ENCODE peak calls at places on chromosomes 11 and 22, in four cellular contexts. One of them, this sample, is unnamed.
A peak's percentile ranks its signal among the peaks of the same experiment; 100 is the strongest.

GRCh38 chr11:82901165-82901938 is at the start of gene DDIAS:
- DNase-seq in SK-N-SH: peak; percentile 85
- DNase-seq in hepatocyte: peak; percentile 97
- DNase-seq in HCT116: peak; percentile 98
- DNase-seq in this sample: peak; percentile 100

GRCh38 chr11:123521001-123521400 is 90.9 kb downstream of the GRAMD1B start:
- DNase-seq in SK-N-SH: no peak
- DNase-seq in hepatocyte: no peak
- DNase-seq in HCT116: no peak
- DNase-seq in this sample: no peak

GRCh38 chr11:90171359-90171758 is 36.9 kb downstream of the NAALAD2 start:
- DNase-seq in SK-N-SH: no peak
- DNase-seq in hepatocyte: no peak
- DNase-seq in HCT116: no peak
- DNase-seq in this sample: no peak

GRCh38 chr11:100434821-100435641 is 252.1 kb upstream of the ARHGAP42 start:
- DNase-seq in hepatocyte: peak; percentile 20
- DNase-seq in SK-N-SH: no peak
- DNase-seq in HCT116: no peak
- DNase-seq in this sample: no peak

GRCh38 chr22:41934284-41935014 is 7.8 kb upstream of the TNFRSF13C start:
- DNase-seq in hepatocyte: no peak
- DNase-seq in HCT116: no peak
- DNase-seq in SK-N-SH: no peak
- DNase-seq in this sample: no peak

GRCh38 chr22:47304191-47304831 is 541.9 kb downstream of the TBC1D22A start:
- DNase-seq in HCT116: no peak
- DNase-seq in SK-N-SH: peak; percentile 4
- DNase-seq in hepatocyte: no peak
- DNase-seq in this sample: no peak

GRCh38 chr11:4464216-4465159 is 15.4 kb downstream of the OR52K2 start:
- DNase-seq in SK-N-SH: no peak
- DNase-seq in HCT116: peak; percentile 16
- DNase-seq in hepatocyte: peak; percentile 56
- DNase-seq in this sample: peak; percentile 17

GRCh38 chr11:88281317-88281712 is 56.2 kb downstream of the CTSC start:
- DNase-seq in HCT116: no peak
- DNase-seq in SK-N-SH: no peak
- DNase-seq in hepatocyte: no peak
- DNase-seq in this sample: no peak

GRCh38 chr11:61445535-61445934 is 15.6 kb downstream of the SDHAF2 start:
- DNase-seq in hepatocyte: no peak
- DNase-seq in HCT116: no peak
- DNase-seq in SK-N-SH: no peak
- DNase-seq in this sample: no peak

GRCh38 chr11:72779495-72780128 is 14.2 kb downstream of the STARD10 start:
- DNase-seq in HCT116: no peak
- DNase-seq in hepatocyte: no peak
- DNase-seq in SK-N-SH: no peak
- DNase-seq in this sample: no peak

GRCh38 chr11:6259638-6260019 is at the start of gene CCKBR:
- DNase-seq in hepatocyte: peak; percentile 64
- DNase-seq in SK-N-SH: peak; percentile 61
- DNase-seq in HCT116: no peak
- DNase-seq in this sample: peak; percentile 72

GRCh38 chr11:61555051-61555969 is 25.6 kb downstream of the SYT7 start:
- DNase-seq in hepatocyte: peak; percentile 60
- DNase-seq in HCT116: no peak
- DNase-seq in SK-N-SH: peak; percentile 90
- DNase-seq in this sample: peak; percentile 68

GRCh38 chr11:62791501-62792192 is at the start of gene TMEM223:
- DNase-seq in hepatocyte: peak; percentile 95
- DNase-seq in HCT116: peak; percentile 47
- DNase-seq in SK-N-SH: peak; percentile 96
- DNase-seq in this sample: peak; percentile 94

GRCh38 chr22:44802071-44802700 is 49.8 kb downstream of the ARHGAP8 start:
- DNase-seq in HCT116: no peak
- DNase-seq in hepatocyte: no peak
- DNase-seq in SK-N-SH: no peak
- DNase-seq in this sample: no peak

GRCh38 chr22:22802346-22802970 is 85.2 kb upstream of the IGLL5 start:
- DNase-seq in HCT116: no peak
- DNase-seq in hepatocyte: no peak
- DNase-seq in SK-N-SH: no peak
- DNase-seq in this sample: peak; percentile 35
- TF ChIP-seq CTCF in HCT116: peak; percentile 34
- TF ChIP-seq CTCF in hepatocyte: peak; percentile 11
- TF ChIP-seq CTCF in SK-N-SH: peak; percentile 42
- TF ChIP-seq CTCF in this sample: peak; percentile 71

DNA sequence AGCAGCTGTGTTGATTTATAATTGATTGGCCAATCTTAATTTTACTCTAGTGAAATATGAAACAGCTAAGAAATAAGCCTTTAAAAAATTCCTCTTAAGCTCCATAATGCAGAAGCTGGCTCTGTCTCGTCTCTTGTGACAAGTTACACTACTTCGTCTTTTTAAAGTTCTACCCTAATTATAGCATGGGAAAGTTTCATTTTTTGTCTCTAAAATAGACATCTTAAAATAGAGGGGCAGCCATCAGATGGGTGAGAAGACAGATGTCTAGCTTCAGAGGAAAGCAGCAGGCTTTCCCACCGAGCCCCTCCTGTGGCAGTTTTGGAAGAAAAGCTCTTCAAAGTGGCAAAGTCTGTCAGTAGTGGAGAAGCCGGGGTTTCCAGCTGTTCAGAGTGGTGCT is 39.5 kb downstream of the XRRA1 start:
- DNase-seq in hepatocyte: no peak
- DNase-seq in HCT116: no peak
- DNase-seq in SK-N-SH: no peak
- DNase-seq in this sample: no peak
- H3K4me2 ChIP-seq in hepatocyte: no peak overlapping the region
- H3K4me2 ChIP-seq in HCT116: no peak overlapping the region
- H3K4me2 ChIP-seq in SK-N-SH: no peak overlapping the region
- H3K4me2 ChIP-seq in this sample: no peak overlapping the region

GRCh38 chr22:27877501-27877900 is 41.6 kb downstream of the PITPNB start:
- DNase-seq in hepatocyte: no peak
- DNase-seq in SK-N-SH: no peak
- DNase-seq in HCT116: no peak
- DNase-seq in this sample: no peak
- H3K79me2 ChIP-seq in hepatocyte: peaks cover 50% of the 10 kb centered on the region
- H3K79me2 ChIP-seq in SK-N-SH: peaks cover 75% of the 10 kb centered on the region
- H3K79me2 ChIP-seq in HCT116: peaks cover 76% of the 10 kb centered on the region
- H3K79me2 ChIP-seq in this sample: peaks cover 45% of the 10 kb centered on the region

GRCh38 chr22:50271011-50271394 is 823 bp upstream of the MAPK11 start:
- DNase-seq in HCT116: no peak
- DNase-seq in SK-N-SH: no peak
- DNase-seq in hepatocyte: no peak
- DNase-seq in this sample: no peak

GRCh38 chr22:50269573-50270301 is 443 bp downstream of the MAPK11 start:
- DNase-seq in HCT116: no peak
- DNase-seq in SK-N-SH: peak; percentile 90
- DNase-seq in hepatocyte: peak; percentile 53
- DNase-seq in this sample: no peak

GRCh38 chr22:50272103-50272782 is 2.1 kb upstream of the MAPK11 start:
- DNase-seq in hepatocyte: no peak
- DNase-seq in HCT116: no peak
- DNase-seq in SK-N-SH: peak; percentile 48
- DNase-seq in this sample: no peak

GRCh38 chr22:50270302-50271010 is at the start of gene MAPK11:
- DNase-seq in HCT116: no peak
- DNase-seq in hepatocyte: peak; percentile 87
- DNase-seq in SK-N-SH: peak; percentile 85
- DNase-seq in this sample: peak; percentile 92

GRCh38 chr22:50271519-50271970 is 1.4 kb upstream of the MAPK11 start:
- DNase-seq in SK-N-SH: peak; percentile 93
- DNase-seq in HCT116: no peak
- DNase-seq in hepatocyte: peak; percentile 84
- DNase-seq in this sample: peak; percentile 69
- TF ChIP-seq CTCF in SK-N-SH: peak; percentile 27
- TF ChIP-seq CTCF in HCT116: peak; percentile 13
- TF ChIP-seq CTCF in hepatocyte: peak; percentile 31
- TF ChIP-seq CTCF in this sample: no peak

GRCh38 chr11:105466582-105467228 is 143.2 kb upstream of the GRIA4 start:
- DNase-seq in hepatocyte: peak; percentile 9
- DNase-seq in HCT116: peak; percentile 16
- DNase-seq in SK-N-SH: no peak
- DNase-seq in this sample: no peak

GRCh38 chr11:105469931-105470330 is 139.9 kb upstream of the GRIA4 start:
- DNase-seq in SK-N-SH: no peak
- DNase-seq in hepatocyte: no peak
- DNase-seq in HCT116: no peak
- DNase-seq in this sample: peak; percentile 14

GRCh38 chr11:105468154-105468553 is 141.7 kb upstream of the GRIA4 start:
- DNase-seq in HCT116: no peak
- DNase-seq in hepatocyte: no peak
- DNase-seq in SK-N-SH: no peak
- DNase-seq in this sample: no peak
- H3K4me2 ChIP-seq in HCT116: no peak overlapping the region
- H3K4me2 ChIP-seq in hepatocyte: no peak overlapping the region
- H3K4me2 ChIP-seq in SK-N-SH: no peak overlapping the region
- H3K4me2 ChIP-seq in this sample: no peak overlapping the region

GRCh38 chr11:11983427-11983826 is 25.0 kb downstream of the DKK3 start:
- DNase-seq in HCT116: no peak
- DNase-seq in hepatocyte: no peak
- DNase-seq in SK-N-SH: no peak
- DNase-seq in this sample: no peak
- H3K79me2 ChIP-seq in HCT116: no peaks in the 10 kb centered on the region
- H3K79me2 ChIP-seq in hepatocyte: no peaks in the 10 kb centered on the region
- H3K79me2 ChIP-seq in SK-N-SH: peaks cover 71% of the 10 kb centered on the region
- H3K79me2 ChIP-seq in this sample: no peaks in the 10 kb centered on the region

DNA sequence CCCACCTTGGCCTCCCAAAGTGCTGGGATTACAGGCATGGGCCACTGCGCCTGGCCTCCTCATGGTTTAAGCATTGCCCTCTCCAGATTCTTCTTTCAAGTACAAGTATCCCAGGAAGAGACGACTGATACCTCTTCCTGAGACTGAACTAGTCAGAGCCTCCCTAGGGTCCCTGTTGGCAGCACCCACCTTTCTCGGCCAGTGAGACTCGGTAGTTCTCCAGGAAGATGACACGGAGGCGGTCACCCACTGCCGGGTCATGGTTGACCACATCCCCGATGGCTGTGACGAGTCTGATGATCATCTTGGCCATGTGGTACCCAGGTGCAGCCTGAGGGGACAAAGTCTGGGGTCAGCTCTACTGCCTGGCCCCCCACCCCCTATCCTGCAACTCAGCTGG is 7.2 kb upstream of the RASGRP2 start:
- DNase-seq in HCT116: no peak
- DNase-seq in SK-N-SH: no peak
- DNase-seq in hepatocyte: no peak
- DNase-seq in this sample: no peak
- TF ChIP-seq CTCF in HCT116: no peak
- TF ChIP-seq CTCF in SK-N-SH: no peak
- TF ChIP-seq CTCF in hepatocyte: no peak
- TF ChIP-seq CTCF in this sample: no peak

DNA sequence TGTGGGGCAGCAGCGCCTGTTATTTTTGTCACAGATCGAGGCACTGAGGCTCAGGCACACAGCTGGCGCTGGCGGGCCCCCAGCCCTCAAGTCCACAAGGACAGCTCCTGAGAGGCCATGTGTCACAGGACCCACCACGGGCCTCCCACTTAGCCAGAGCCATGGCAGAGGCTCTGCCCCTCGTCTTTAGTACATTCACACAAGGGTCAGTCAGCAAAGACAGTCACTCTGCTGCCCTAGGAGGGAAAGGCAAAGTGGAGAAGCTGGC is 29.1 kb downstream of the GNAZ start:
- DNase-seq in hepatocyte: no peak
- DNase-seq in SK-N-SH: no peak
- DNase-seq in HCT116: no peak
- DNase-seq in this sample: no peak
- H3K4me2 ChIP-seq in hepatocyte: no peak overlapping the region
- H3K4me2 ChIP-seq in SK-N-SH: no peak overlapping the region
- H3K4me2 ChIP-seq in HCT116: no peak overlapping the region
- H3K4me2 ChIP-seq in this sample: no peak overlapping the region

GRCh38 chr11:66631883-66632282 is 6.6 kb upstream of the RBM4 start:
- DNase-seq in HCT116: no peak
- DNase-seq in hepatocyte: no peak
- DNase-seq in SK-N-SH: no peak
- DNase-seq in this sample: no peak
- H3K79me2 ChIP-seq in HCT116: peaks cover 100% of the 10 kb centered on the region
- H3K79me2 ChIP-seq in hepatocyte: peaks cover 100% of the 10 kb centered on the region
- H3K79me2 ChIP-seq in SK-N-SH: peaks cover 100% of the 10 kb centered on the region
- H3K79me2 ChIP-seq in this sample: peaks cover 99% of the 10 kb centered on the region

DNA sequence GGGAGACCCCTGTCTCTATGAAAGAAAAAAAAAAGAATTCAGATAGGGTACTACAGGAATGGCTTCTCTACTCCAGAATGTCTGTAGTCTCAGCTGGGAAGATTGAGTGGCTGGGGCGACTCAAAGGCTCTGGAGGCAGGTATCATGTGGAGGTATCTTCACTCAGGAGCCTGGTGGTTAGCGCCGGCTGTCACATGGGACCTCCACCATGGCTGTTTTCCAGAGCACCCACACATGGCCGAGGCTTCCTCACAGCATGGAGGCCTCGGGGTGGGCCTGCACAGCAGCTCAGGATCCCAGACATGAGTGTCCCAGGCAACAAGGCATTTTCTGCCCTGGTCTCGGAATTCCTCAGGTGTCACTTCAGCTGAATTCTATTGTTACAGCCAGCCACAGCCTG is 10.1 kb downstream of the RPS13 start:
- DNase-seq in hepatocyte: no peak
- DNase-seq in HCT116: no peak
- DNase-seq in SK-N-SH: no peak
- DNase-seq in this sample: no peak
- TF ChIP-seq CTCF in hepatocyte: no peak
- TF ChIP-seq CTCF in HCT116: no peak
- TF ChIP-seq CTCF in SK-N-SH: no peak
- TF ChIP-seq CTCF in this sample: no peak